ENCODE peak calls at places on chromosomes 5 and 9, in four cellular contexts. O, R, K and V are unnamed samples.

GRCh38 chr9:134882204-134882785 is 1.7 kb downstream of the FCN2 start:
- DNase-seq in K (no peak), O (no peak), R (no peak), V (no peak)

GRCh38 chr9:121360975-121361374 is 9.1 kb downstream of the STOM start:
- DNase-seq in R (peak; percentile 91), K (no peak), O (peak; percentile 77), V (no peak)

GRCh38 chr5:81313686-81314085 is 12.3 kb downstream of the ZCCHC9 start:
- DNase-seq in O (no peak), R (peak; percentile 42), K (no peak), V (no peak)

GRCh38 chr5:177444106-177445051 is 2.2 kb upstream of the PRR7 start:
- DNase-seq in R (no peak), K (no peak), O (no peak), V (no peak)

GRCh38 chr5:157100140-157100679 is 8.6 kb downstream of the HAVCR2 start:
- DNase-seq in O (peak; percentile 33), R (peak; percentile 56), K (no peak), V (no peak)

GRCh38 chr9:116103976-116104820 is 49.4 kb upstream of the PAPPA start:
- DNase-seq in K (no peak), R (peak; percentile 16), O (peak; percentile 32), V (no peak)

GRCh38 chr9:78236511-78236950 is 656 bp downstream of the CEP78 start:
- DNase-seq in R (no peak), K (no peak), O (no peak), V (no peak)

GRCh38 chr9:23621166-23621565 is 204.9 kb downstream of the ELAVL2 start:
- DNase-seq in R (no peak), O (no peak), K (no peak), V (no peak)

GRCh38 chr5:41268894-41269293 is 55.6 kb upstream of the C6 start:
- DNase-seq in R (no peak), O (no peak), K (no peak), V (no peak)

GRCh38 chr5:41275813-41276512 is 62.6 kb upstream of the C6 start:
- DNase-seq in K (no peak), R (no peak), O (no peak), V (no peak)

GRCh38 chr5:41266377-41266776 is 53.0 kb upstream of the C6 start:
- DNase-seq in K (no peak), O (no peak), R (no peak), V (no peak)

DNA sequence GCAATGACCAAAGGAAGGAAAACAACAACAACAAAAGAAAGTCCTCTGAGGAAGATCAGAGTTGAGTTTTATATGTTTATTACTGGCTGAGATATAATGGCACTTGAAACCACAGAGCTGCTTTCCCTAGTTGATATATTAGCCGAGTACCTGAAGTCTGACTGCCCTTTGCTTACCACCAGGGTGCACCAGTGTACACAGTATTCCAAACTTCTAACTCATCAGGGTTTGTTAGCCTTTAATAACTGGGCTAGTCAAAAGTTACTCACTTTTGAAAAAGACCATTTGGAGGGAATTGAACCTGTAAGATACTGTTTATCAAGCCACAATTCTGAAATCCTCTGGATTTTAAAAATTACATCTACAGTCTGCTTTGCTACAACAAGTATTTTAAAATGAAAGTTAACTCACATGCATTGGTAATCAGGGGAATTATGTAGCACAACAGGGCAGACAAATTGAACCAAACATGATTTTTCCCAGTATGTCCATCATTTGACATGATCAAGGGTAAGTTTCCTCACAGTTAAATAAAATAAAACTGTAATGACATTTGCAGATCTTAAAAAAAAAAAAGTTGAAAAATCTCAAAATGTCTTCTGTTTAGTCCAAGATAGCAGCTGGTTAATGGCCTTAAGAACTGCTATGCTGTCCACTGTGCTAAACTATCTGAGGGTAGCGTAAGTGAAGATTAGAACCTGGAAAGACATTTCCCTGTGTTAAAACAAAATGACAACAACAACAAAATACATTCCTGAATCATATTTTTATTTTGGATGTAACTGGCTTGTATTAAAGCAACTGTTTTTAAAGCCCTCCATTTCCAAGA is 57.3 kb upstream of the C6 start:
- DNase-seq in R (peak; percentile 59), K (peak; percentile 53), O (peak; percentile 91), V (peak; percentile 20)
- TF ChIP-seq CTCF in R (peak; percentile 77), K (peak; percentile 86), O (peak; percentile 85), V (peak; percentile 64)

GRCh38 chr5:126543660-126544059 is 51.4 kb downstream of the ALDH7A1 start:
- DNase-seq in O (no peak), K (no peak), R (no peak), V (no peak)

GRCh38 chr5:126542441-126542840 is 52.6 kb downstream of the ALDH7A1 start:
- DNase-seq in K (no peak), O (no peak), R (no peak), V (no peak)

GRCh38 chr5:126540631-126541030 is 54.4 kb downstream of the ALDH7A1 start:
- DNase-seq in R (no peak), K (no peak), O (no peak), V (no peak)

GRCh38 chr5:126543009-126543408 is 52.0 kb downstream of the ALDH7A1 start:
- DNase-seq in K (no peak), O (no peak), R (no peak), V (no peak)

GRCh38 chr5:126544087-126544740 is 50.8 kb downstream of the ALDH7A1 start:
- DNase-seq in R (peak; percentile 54), O (peak; percentile 52), K (no peak), V (peak; percentile 38)
- TF ChIP-seq CTCF in R (peak; percentile 68), O (peak; percentile 61), K (peak; percentile 60), V (peak; percentile 74)

GRCh38 chr9:71937898-71938297 is 26.5 kb downstream of the C9orf85 start:
- DNase-seq in K (no peak), R (no peak), O (no peak), V (no peak)
- TF ChIP-seq CTCF in K (no peak), R (no peak), O (no peak), V (no peak)

GRCh38 chr9:124394167-124394566 is 21.1 kb downstream of the PSMB7 start:
- DNase-seq in R (no peak), O (no peak), K (no peak), V (peak; percentile 32)

GRCh38 chr9:124392254-124392653 is 23.0 kb downstream of the PSMB7 start:
- DNase-seq in R (no peak), O (no peak), K (no peak), V (no peak)

GRCh38 chr9:124395826-124396225 is 19.4 kb downstream of the PSMB7 start:
- DNase-seq in O (no peak), K (no peak), R (no peak), V (no peak)

GRCh38 chr9:124392855-124393460 is 22.3 kb downstream of the PSMB7 start:
- DNase-seq in O (peak; percentile 55), R (peak; percentile 38), K (peak; percentile 65), V (no peak)

DNA sequence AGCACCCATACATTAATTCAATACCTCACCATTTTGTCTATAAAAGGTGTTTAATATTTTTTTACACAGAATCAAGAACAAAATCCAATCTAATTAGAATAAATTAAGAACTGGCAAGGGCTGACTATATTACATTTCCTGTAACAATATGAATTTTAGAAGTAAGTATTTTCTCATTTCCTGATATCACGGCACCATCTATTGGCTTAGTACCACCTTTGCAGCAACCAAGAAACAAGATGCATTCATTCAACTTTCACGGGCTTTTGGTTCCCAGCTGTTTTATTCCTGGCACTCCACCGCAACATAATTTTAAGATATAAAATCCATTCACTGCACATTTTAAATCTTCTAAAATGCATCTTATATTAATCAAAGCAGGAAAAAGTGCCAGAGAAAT is 20.6 kb downstream of the PSMB7 start:
- DNase-seq in K (no peak), O (no peak), R (no peak), V (no peak)
- TF ChIP-seq CTCF in K (peak; percentile 13), O (no peak), R (no peak), V (no peak)

GRCh38 chr5:62306494-62307363 is 723 bp downstream of the KIF2A start:
- DNase-seq in K (no peak), O (peak; percentile 51), R (peak; percentile 48), V (peak; percentile 55)

GRCh38 chr5:62305358-62305714 is 670 bp upstream of the KIF2A start:
- DNase-seq in O (no peak), K (no peak), R (no peak), V (no peak)

GRCh38 chr5:62308439-62308838 is 2.4 kb downstream of the KIF2A start:
- DNase-seq in R (no peak), O (no peak), K (no peak), V (no peak)

GRCh38 chr5:62307364-62307689 is 1.3 kb downstream of the KIF2A start:
- DNase-seq in R (no peak), K (no peak), O (no peak), V (no peak)

GRCh38 chr5:62305715-62306493 is at the start of gene KIF2A:
- DNase-seq in O (peak; percentile 97), R (peak; percentile 92), K (peak; percentile 73), V (peak; percentile 99)
- TF ChIP-seq CTCF in O (no peak), R (no peak), K (peak; percentile 9), V (no peak)